ENCODE peak calls at places on chromosomes 6 and 20, in five cellular contexts. L is IMR-90, T is mesendoderm, R is H1, J is mesenchymal stem cell. D is an unnamed sample.

GRCh38 chr6:138371720-138372119 is 6.0 kb upstream of the SMIM28 start:
- DNase-seq in L (no peak), R (no peak), T (no peak), J (no peak), D (no peak)

GRCh38 chr20:23092409-23092756 is 6.3 kb upstream of the CD93 start:
- DNase-seq in R (no peak), T (no peak), L (no peak), J (peak), D (no peak)

GRCh38 chr6:9795880-9796279 is 619.0 kb downstream of the TFAP2A start:
- DNase-seq in J (no peak), R (no peak), T (peak), L (no peak), D (no peak)

GRCh38 chr20:37114012-37114411 is 18.2 kb upstream of the RBL1 start:
- DNase-seq in R (no peak), J (no peak), T (no peak), L (no peak), D (no peak)

GRCh38 chr6:11434565-11435326 is 102.8 kb upstream of the TMEM170B start:
- DNase-seq in L (peak), J (peak), T (peak), R (no peak), D (no peak)

GRCh38 chr20:20454850-20455627 is 87.1 kb downstream of the INSM1 start:
- DNase-seq in R (no peak), J (no peak), T (no peak), L (no peak), D (no peak)

GRCh38 chr6:143323729-143324465 is 126.6 kb downstream of the ADAT2 start:
- DNase-seq in R (no peak), J (peak), L (no peak), T (no peak), D (no peak)

GRCh38 chr6:2918936-2919335 is 15.8 kb upstream of the SERPINB9 start:
- DNase-seq in R (peak), L (no peak), T (no peak), J (no peak), D (no peak)

GRCh38 chr6:14865609-14866100 is 380.2 kb upstream of the JARID2 start:
- DNase-seq in J (no peak), T (peak), R (no peak), L (peak), D (no peak)

GRCh38 chr6:112356994-112357393 is 9.9 kb downstream of the RFPL4B start:
- DNase-seq in J (no peak), T (no peak), R (no peak), L (no peak), D (no peak)

DNA sequence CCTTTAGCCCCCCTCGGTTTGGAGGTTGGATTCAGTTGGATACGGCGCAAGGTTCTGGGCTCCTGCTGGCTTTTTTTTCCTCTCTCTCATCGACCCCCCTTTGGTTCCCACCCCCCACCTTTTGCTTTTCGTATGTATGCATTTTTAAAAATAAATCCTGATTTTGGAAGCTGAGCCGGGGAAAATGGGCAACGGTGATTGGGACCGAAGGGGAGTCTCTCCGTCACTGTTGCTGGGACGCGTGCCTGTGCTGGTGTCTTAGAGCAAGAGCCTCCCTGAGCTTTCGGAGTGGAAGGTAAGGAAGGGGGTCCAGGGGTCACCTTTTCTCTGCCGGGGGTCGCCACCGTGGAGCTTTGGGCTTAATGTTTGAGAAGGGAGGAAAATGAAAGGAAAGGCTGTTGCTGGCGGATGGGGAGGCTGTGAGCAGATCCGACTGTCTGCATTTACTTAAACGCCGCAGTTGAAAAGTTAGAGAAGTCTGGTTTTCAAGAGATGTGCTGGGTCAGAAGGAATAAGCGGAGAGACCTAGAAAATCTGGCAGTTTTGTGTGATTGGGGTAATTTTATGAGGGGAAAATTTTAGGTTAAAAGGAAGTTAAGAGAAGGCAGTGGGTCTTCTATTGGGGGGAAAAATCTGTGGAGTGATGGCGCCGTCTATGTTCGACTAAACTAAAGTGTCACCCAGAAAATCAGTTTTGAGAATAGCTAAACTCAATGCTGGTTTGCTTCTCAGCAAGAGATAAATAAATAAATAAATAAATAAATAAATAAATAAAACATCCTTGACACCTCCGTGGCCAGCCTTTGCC is 828 bp downstream of the ADGRB3 start:
- DNase-seq in R (peak), T (no peak), L (no peak), J (peak), D (peak)
- H3K4me3 ChIP-seq in R (peak), T (peak), L (peak), J (peak), D (peak)

DNA sequence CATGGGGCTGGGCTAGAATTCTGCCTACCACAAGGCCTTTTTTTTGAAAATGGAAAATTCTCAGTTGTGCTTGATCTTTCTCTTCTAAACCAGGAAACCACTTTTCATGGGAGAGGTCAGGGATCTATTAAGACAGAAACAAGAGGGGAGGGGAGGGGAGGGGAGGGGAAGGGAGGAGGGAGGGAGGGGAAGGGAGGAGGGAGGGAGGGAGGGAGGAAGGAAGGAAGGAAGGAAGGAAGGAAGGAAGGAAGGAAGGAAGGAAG is 217.0 kb downstream of the BCAS1 start:
- DNase-seq in J (no peak), T (no peak), L (no peak), R (no peak), D (no peak)
- H3K9ac ChIP-seq in J (no peak), T (no peak), L (no peak), R (no peak), D (no peak)

GRCh38 chr6:168739381-168739780 is 298.4 kb downstream of the SMOC2 start:
- DNase-seq in T (no peak), J (no peak), R (no peak), L (no peak), D (no peak)

GRCh38 chr6:168735268-168735949 is 294.4 kb downstream of the SMOC2 start:
- DNase-seq in T (no peak), J (no peak), L (no peak), R (no peak), D (no peak)

GRCh38 chr6:168734523-168734922 is 293.5 kb downstream of the SMOC2 start:
- DNase-seq in L (no peak), R (no peak), J (no peak), T (no peak), D (no peak)

GRCh38 chr6:168736039-168736438 is 295.1 kb downstream of the SMOC2 start:
- DNase-seq in R (no peak), L (no peak), J (no peak), T (no peak), D (no peak)

DNA sequence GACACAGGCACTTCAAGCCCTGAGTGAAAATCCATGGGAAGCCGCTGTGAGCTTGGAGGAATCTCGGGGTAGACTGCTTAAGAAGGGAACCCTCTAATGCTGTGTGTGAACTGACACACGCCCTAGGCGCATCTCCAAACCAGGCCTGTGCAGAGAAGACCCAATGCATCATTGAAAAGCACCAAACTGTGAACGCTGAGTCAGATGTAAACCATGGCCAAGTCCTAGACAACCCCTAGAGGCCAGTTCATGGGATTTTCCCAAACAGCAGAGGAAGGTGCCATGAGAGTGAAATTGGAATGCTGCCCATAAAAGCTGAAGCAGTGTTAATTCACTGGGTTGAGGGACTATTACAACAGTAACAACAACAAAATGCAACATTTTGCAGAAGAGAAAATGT is 296.5 kb downstream of the SMOC2 start:
- DNase-seq in J (no peak), L (no peak), R (no peak), T (peak), D (no peak)
- H2BK15ac ChIP-seq in J (no peak), L (no peak), R (no peak), T (no peak), D (no peak)

DNA sequence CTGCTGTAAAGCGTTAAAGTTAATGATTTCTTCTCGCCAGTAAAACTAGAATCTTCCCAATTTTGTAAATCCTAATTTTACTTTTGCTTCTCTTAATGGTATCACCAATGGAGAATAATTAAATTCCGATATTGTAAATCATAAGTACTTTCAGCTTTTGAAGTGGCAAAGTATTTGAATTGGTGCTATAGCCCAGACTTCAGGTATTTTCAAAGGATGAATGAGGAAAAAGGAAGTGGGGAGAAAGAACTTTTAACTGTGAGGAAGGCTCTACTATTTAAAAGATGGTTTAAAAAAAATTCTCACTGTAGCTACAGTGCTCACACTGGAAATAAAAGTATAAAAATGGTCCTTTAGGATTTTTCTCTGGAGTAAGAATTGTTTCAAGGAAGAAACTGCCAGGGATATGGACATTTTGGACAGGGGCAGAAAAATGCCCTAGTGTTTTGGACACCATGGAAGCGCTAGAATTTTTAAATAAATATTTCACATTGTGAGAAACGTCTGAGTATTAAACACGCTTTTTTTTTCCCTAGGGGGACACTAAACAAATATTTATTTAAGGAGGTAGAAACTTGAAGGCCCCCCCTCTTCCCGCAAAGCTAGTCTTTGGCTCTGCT is 1.3 kb upstream of the TAB2 start:
- DNase-seq in J (no peak), T (no peak), R (no peak), L (no peak), D (no peak)
- H3K4me3 ChIP-seq in J (peak), T (peak), R (peak), L (peak), D (peak)

DNA sequence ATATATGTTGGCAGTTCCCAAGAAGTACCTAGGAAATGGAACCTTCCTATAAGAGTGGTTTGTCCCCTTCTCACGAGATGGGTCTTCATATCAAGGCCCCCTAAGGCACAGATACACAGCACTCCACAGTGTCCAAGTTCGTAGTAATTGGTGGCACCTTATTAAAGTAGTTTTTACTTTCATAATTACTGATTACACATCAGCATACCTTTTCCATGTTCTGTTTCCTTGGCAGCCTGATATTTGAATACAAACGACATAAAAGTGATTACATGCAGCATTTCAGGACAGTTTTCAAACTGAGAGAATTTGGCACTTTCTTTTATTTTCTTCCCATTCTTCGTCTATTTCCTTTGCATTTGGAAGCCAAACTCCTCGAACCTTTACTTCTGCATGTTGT is 139.6 kb downstream of the MTHFD1L start:
- DNase-seq in L (no peak), J (no peak), T (no peak), R (no peak), D (no peak)
- H3K9ac ChIP-seq in L (peak), J (peak), T (no peak), R (no peak), D (no peak)